ENCODE peak calls at places on chromosomes 5 and 9, in five cellular contexts. D, Z, L, K and P are unnamed samples.

GRCh38 chr9:127898433-127899199 is 787 bp downstream of the ST6GALNAC6 start:
- DNase-seq in Z (peak; percentile 85), K (no peak), L (peak; percentile 50), D (no peak), P (peak; percentile 89)

GRCh38 chr5:109619024-109619460 is 70.7 kb upstream of the MAN2A1 start:
- DNase-seq in L (no peak), Z (no peak), K (no peak), D (no peak), P (no peak)

GRCh38 chr5:133406208-133406607 is 206.1 kb downstream of the FSTL4 start:
- DNase-seq in Z (no peak), L (no peak), K (no peak), D (no peak), P (no peak)

GRCh38 chr9:23747088-23747748 is 78.8 kb downstream of the ELAVL2 start:
- DNase-seq in D (no peak), L (no peak), K (no peak), Z (no peak), P (no peak)

GRCh38 chr5:88141695-88141979 is 127.0 kb downstream of the TMEM161B start:
- DNase-seq in D (no peak), L (no peak), Z (no peak), K (no peak), P (no peak)

GRCh38 chr5:108989761-108990392 is 242.2 kb downstream of the FER start:
- DNase-seq in Z (no peak), K (no peak), L (no peak), D (no peak), P (no peak)

GRCh38 chr5:180522350-180522749 is 28.2 kb downstream of the CNOT6 start:
- DNase-seq in K (no peak), D (no peak), L (no peak), Z (no peak), P (no peak)

GRCh38 chr9:136533775-136534157 is 12.1 kb downstream of the NOTCH1 start:
- DNase-seq in D (peak; percentile 53), L (no peak), K (no peak), Z (no peak), P (peak; percentile 86)

GRCh38 chr5:67182406-67182805 is 14.2 kb downstream of the CD180 start:
- DNase-seq in K (no peak), D (no peak), L (no peak), Z (peak; percentile 81), P (peak; percentile 25)

GRCh38 chr5:88675758-88676636 is 207.0 kb downstream of the MEF2C start:
- DNase-seq in Z (no peak), D (no peak), K (no peak), L (no peak), P (peak; percentile 86)

GRCh38 chr5:15008476-15008875 is 136.9 kb upstream of the ANKH start:
- DNase-seq in L (peak; percentile 95), D (peak; percentile 90), K (peak; percentile 88), Z (peak; percentile 96), P (peak; percentile 81)

GRCh38 chr5:122649080-122649479 is 125.8 kb upstream of the SNX2 start:
- DNase-seq in K (no peak), Z (no peak), L (no peak), D (no peak), P (no peak)

GRCh38 chr9:69893057-69893456 is 72.4 kb downstream of the CFAP95 start:
- DNase-seq in D (no peak), L (no peak), Z (no peak), K (no peak), P (no peak)

GRCh38 chr5:42057254-42057690 is 132.2 kb downstream of the FBXO4 start:
- DNase-seq in L (peak; percentile 28), Z (no peak), K (no peak), D (peak; percentile 57), P (peak; percentile 43)

GRCh38 chr9:93552923-93553322 is 23.5 kb upstream of the PHF2 start:
- DNase-seq in K (no peak), D (no peak), L (no peak), Z (no peak), P (no peak)

GRCh38 chr5:78367318-78367991 is 7.0 kb downstream of the SCAMP1 start:
- DNase-seq in Z (no peak), L (no peak), D (no peak), K (no peak), P (no peak)

GRCh38 chr5:21152611-21153010 is 1164.6 kb upstream of the CDH18 start:
- DNase-seq in L (no peak), K (no peak), Z (no peak), D (no peak), P (no peak)

GRCh38 chr5:19837536-19838179 is 150.3 kb downstream of the CDH18 start:
- DNase-seq in Z (no peak), D (no peak), L (no peak), K (no peak), P (no peak)

GRCh38 chr9:85200726-85201402 is 531.3 kb downstream of the NTRK2 start:
- DNase-seq in Z (no peak), K (no peak), D (peak; percentile 77), L (no peak), P (no peak)

GRCh38 chr5:80182802-80183645 is 72.8 kb downstream of the SERINC5 start:
- DNase-seq in Z (no peak), K (no peak), D (no peak), L (no peak), P (no peak)

GRCh38 chr9:124010665-124011321 is 775 bp upstream of the LHX2 start:
- DNase-seq in L (no peak), D (no peak), K (no peak), Z (no peak), P (peak; percentile 78)

GRCh38 chr5:642481-642880 is 30.3 kb downstream of the CEP72 start:
- DNase-seq in L (no peak), Z (no peak), K (no peak), D (no peak), P (no peak)

GRCh38 chr9:3473402-3473801 is 52.4 kb downstream of the RFX3 start:
- DNase-seq in K (no peak), L (no peak), Z (no peak), D (no peak), P (no peak)

GRCh38 chr5:56069652-56070226 is 75.0 kb upstream of the IL6ST start:
- DNase-seq in Z (no peak), L (peak; percentile 74), K (no peak), D (no peak), P (no peak)

GRCh38 chr5:145316282-145316681 is 518.9 kb downstream of the PRELID2 start:
- DNase-seq in D (no peak), L (no peak), K (no peak), Z (no peak), P (no peak)

GRCh38 chr5:174644918-174645317 is 79.5 kb upstream of the MSX2 start:
- DNase-seq in D (no peak), K (no peak), Z (no peak), L (no peak), P (no peak)

GRCh38 chr9:133252301-133252776 is 22.7 kb downstream of the ABO start:
- DNase-seq in L (no peak), K (no peak), Z (no peak), D (peak; percentile 73), P (peak; percentile 95)

GRCh38 chr5:80153586-80154126 is 102.2 kb downstream of the SERINC5 start:
- DNase-seq in L (peak; percentile 82), D (no peak), Z (no peak), K (no peak), P (no peak)

GRCh38 chr5:76351176-76351575 is 51.9 kb upstream of the IQGAP2 start:
- DNase-seq in Z (no peak), L (no peak), D (no peak), K (no peak), P (no peak)

GRCh38 chr9:100600511-100601079 is 22.7 kb downstream of the CAVIN4 start:
- DNase-seq in Z (no peak), K (no peak), L (no peak), D (no peak), P (no peak)

DNA sequence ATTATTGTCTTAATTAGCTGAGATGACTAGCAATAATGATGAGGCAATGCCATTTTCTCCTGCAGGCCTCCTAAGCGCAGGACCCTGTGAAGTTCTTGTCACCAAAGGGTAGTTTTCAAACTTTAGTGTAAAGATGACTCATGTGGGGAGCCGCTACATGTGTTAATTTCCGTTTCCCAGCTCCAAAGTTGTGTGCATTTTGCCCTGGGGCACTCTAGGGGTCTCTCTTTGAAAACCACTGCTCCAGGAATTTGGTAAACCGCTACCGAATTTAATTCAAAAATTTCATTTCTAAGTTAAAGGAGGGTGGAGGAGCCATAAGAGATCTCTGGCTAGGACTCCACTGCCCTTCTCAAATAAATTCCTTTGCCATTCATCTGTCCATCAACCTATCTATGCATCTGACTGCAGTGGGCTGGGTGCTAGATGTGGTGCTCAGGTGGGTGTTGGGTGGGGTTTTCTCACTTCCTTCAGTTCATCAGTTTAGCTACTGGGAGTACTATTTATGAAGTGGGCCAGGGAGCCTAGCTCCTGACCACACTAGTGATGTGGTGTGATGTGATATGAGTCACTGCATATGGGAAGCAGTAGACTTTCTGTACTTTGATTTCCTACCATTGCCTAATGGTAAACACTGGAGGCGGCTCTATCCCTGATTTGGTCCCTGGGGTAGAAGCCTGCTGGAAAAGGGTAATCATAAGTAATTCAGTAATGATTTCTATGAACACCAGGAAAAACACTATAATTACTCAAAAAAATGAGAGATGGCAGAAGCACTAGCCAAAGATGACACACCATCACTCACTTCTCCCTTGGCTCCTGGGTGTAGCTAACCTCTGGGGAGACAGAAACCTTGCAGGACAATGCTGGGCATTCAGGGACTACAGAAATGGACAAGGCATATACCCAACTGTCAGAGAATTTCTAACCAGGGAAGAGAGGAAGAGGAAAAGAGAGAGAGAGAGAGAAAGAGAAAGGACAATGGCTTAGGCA is 4.0 kb upstream of the ZSWIM6 start:
- DNase-seq in D (no peak), L (peak; percentile 56), K (no peak), Z (no peak), P (no peak)
- TF ChIP-seq EP300 in D (no peak), L (no peak), K (no peak), Z (no peak), P (no peak)

GRCh38 chr5:102865510-102866314 is 110.6 kb downstream of the PAM start:
- DNase-seq in L (no peak), K (peak; percentile 26), D (peak; percentile 67), Z (peak; percentile 81), P (peak; percentile 93)
- TF ChIP-seq POLR2A in L (no peak), K (no peak), D (no peak), Z (no peak), P (no peak)

GRCh38 chr5:75138674-75139073 is 86.3 kb upstream of the GCNT4 start:
- DNase-seq in D (no peak), K (no peak), L (no peak), Z (no peak), P (no peak)
- TF ChIP-seq EP300 in D (no peak), K (no peak), L (no peak), Z (no peak), P (no peak)

GRCh38 chr5:12245429-12245828 is 341.2 kb upstream of the CTNND2 start:
- DNase-seq in Z (no peak), L (no peak), D (no peak), K (no peak), P (no peak)
- TF ChIP-seq POLR2A in Z (no peak), L (no peak), D (no peak), K (no peak), P (no peak)

GRCh38 chr9:76638001-76638400 is 126.2 kb upstream of the PCA3 start:
- DNase-seq in D (no peak), L (no peak), K (no peak), Z (no peak), P (no peak)
- TF ChIP-seq EP300 in D (no peak), L (no peak), K (no peak), Z (no peak), P (no peak)